ENCODE peak calls at places on chromosomes 16 and 17, in five cellular contexts. One of them, this sample, is unnamed. For H3K4me1, the result is how much of the 10 kb centered on the place peaks cover.

GRCh38 chr17:62804822-62805221 is 3.3 kb downstream of the MARCHF10 start:
- DNase-seq in tibial artery: no peak
- DNase-seq in endothelial cell of umbilical vein: peak
- DNase-seq in uterus: no peak
- DNase-seq in adipocyte: peak
- DNase-seq in this sample: peak

GRCh38 chr16:85757341-85757822 is 6.5 kb upstream of the C16orf74 start:
- DNase-seq in endothelial cell of umbilical vein: no peak
- DNase-seq in tibial artery: no peak
- DNase-seq in adipocyte: peak
- DNase-seq in uterus: no peak
- DNase-seq in this sample: no peak

GRCh38 chr16:76345093-76345735 is 68.0 kb downstream of the CNTNAP4 start:
- DNase-seq in tibial artery: peak
- DNase-seq in uterus: no peak
- DNase-seq in endothelial cell of umbilical vein: no peak
- DNase-seq in adipocyte: peak
- DNase-seq in this sample: no peak

GRCh38 chr17:16464001-16464640 is 27.9 kb downstream of the LRRC75A start:
- DNase-seq in endothelial cell of umbilical vein: no peak
- DNase-seq in adipocyte: no peak
- DNase-seq in uterus: no peak
- DNase-seq in tibial artery: no peak
- DNase-seq in this sample: no peak

GRCh38 chr16:71895679-71896385 is 501 bp downstream of the IST1 start:
- DNase-seq in uterus: no peak
- DNase-seq in tibial artery: no peak
- DNase-seq in adipocyte: peak
- DNase-seq in endothelial cell of umbilical vein: no peak
- DNase-seq in this sample: peak

GRCh38 chr17:10053976-10054551 is 144.3 kb downstream of the GAS7 start:
- DNase-seq in tibial artery: no peak
- DNase-seq in endothelial cell of umbilical vein: no peak
- DNase-seq in uterus: no peak
- DNase-seq in adipocyte: no peak
- DNase-seq in this sample: no peak

GRCh38 chr16:88539652-88540345 is 30.4 kb upstream of the ZC3H18 start:
- DNase-seq in endothelial cell of umbilical vein: no peak
- DNase-seq in adipocyte: no peak
- DNase-seq in uterus: no peak
- DNase-seq in tibial artery: no peak
- DNase-seq in this sample: no peak

GRCh38 chr16:68490829-68491575 is 42.7 kb upstream of the SMPD3 start:
- DNase-seq in uterus: no peak
- DNase-seq in tibial artery: no peak
- DNase-seq in endothelial cell of umbilical vein: no peak
- DNase-seq in adipocyte: no peak
- DNase-seq in this sample: no peak

GRCh38 chr17:35486920-35487727 is 38.6 kb upstream of the SLFN13 start:
- DNase-seq in tibial artery: no peak
- DNase-seq in adipocyte: peak
- DNase-seq in endothelial cell of umbilical vein: peak
- DNase-seq in uterus: peak
- DNase-seq in this sample: no peak

GRCh38 chr17:68719431-68719830 is 118.3 kb upstream of the FAM20A start:
- DNase-seq in endothelial cell of umbilical vein: peak
- DNase-seq in uterus: no peak
- DNase-seq in tibial artery: no peak
- DNase-seq in adipocyte: peak
- DNase-seq in this sample: no peak

GRCh38 chr17:20925091-20925490 is 117.7 kb downstream of the USP22 start:
- DNase-seq in uterus: no peak
- DNase-seq in adipocyte: peak
- DNase-seq in tibial artery: no peak
- DNase-seq in endothelial cell of umbilical vein: no peak
- DNase-seq in this sample: no peak

GRCh38 chr16:81513204-81514040 is 68.8 kb downstream of the CMIP start:
- DNase-seq in tibial artery: peak
- DNase-seq in endothelial cell of umbilical vein: peak
- DNase-seq in adipocyte: peak
- DNase-seq in uterus: peak
- DNase-seq in this sample: peak

GRCh38 chr17:44355642-44356099 is 8.0 kb downstream of the FAM171A2 start:
- DNase-seq in adipocyte: no peak
- DNase-seq in tibial artery: no peak
- DNase-seq in endothelial cell of umbilical vein: no peak
- DNase-seq in uterus: no peak
- DNase-seq in this sample: no peak

GRCh38 chr16:19168173-19169080 is at the start of gene SYT17:
- DNase-seq in tibial artery: no peak
- DNase-seq in endothelial cell of umbilical vein: no peak
- DNase-seq in uterus: no peak
- DNase-seq in adipocyte: peak
- DNase-seq in this sample: peak

GRCh38 chr16:84178892-84179611 is 7.8 kb downstream of the TAF1C start:
- DNase-seq in tibial artery: no peak
- DNase-seq in adipocyte: no peak
- DNase-seq in endothelial cell of umbilical vein: no peak
- DNase-seq in uterus: no peak
- DNase-seq in this sample: no peak

GRCh38 chr16:67161595-67162058 is 1.9 kb downstream of the FBXL8 start:
- DNase-seq in endothelial cell of umbilical vein: no peak
- DNase-seq in tibial artery: no peak
- DNase-seq in uterus: no peak
- DNase-seq in adipocyte: no peak
- DNase-seq in this sample: no peak

GRCh38 chr17:1787301-1787902 is 25.5 kb downstream of the SERPINF1 start:
- DNase-seq in adipocyte: peak
- DNase-seq in uterus: peak
- DNase-seq in tibial artery: peak
- DNase-seq in endothelial cell of umbilical vein: peak
- DNase-seq in this sample: peak

GRCh38 chr17:41894791-41895331 is 23.9 kb downstream of the ACLY start:
- DNase-seq in adipocyte: peak
- DNase-seq in endothelial cell of umbilical vein: no peak
- DNase-seq in tibial artery: no peak
- DNase-seq in uterus: peak
- DNase-seq in this sample: no peak

GRCh38 chr16:1688807-1689560 is 10.9 kb downstream of the JPT2 start:
- DNase-seq in adipocyte: no peak
- DNase-seq in tibial artery: no peak
- DNase-seq in endothelial cell of umbilical vein: no peak
- DNase-seq in uterus: no peak
- DNase-seq in this sample: peak

GRCh38 chr16:1691276-1691675 is 13.2 kb downstream of the JPT2 start:
- DNase-seq in endothelial cell of umbilical vein: no peak
- DNase-seq in adipocyte: peak
- DNase-seq in uterus: no peak
- DNase-seq in tibial artery: no peak
- DNase-seq in this sample: peak

GRCh38 chr16:1691956-1692355 is 13.9 kb downstream of the JPT2 start:
- DNase-seq in endothelial cell of umbilical vein: no peak
- DNase-seq in tibial artery: no peak
- DNase-seq in adipocyte: peak
- DNase-seq in uterus: no peak
- DNase-seq in this sample: peak

GRCh38 chr16:1689853-1690252 is 11.8 kb downstream of the JPT2 start:
- DNase-seq in endothelial cell of umbilical vein: no peak
- DNase-seq in tibial artery: no peak
- DNase-seq in adipocyte: no peak
- DNase-seq in uterus: no peak
- DNase-seq in this sample: no peak

DNA sequence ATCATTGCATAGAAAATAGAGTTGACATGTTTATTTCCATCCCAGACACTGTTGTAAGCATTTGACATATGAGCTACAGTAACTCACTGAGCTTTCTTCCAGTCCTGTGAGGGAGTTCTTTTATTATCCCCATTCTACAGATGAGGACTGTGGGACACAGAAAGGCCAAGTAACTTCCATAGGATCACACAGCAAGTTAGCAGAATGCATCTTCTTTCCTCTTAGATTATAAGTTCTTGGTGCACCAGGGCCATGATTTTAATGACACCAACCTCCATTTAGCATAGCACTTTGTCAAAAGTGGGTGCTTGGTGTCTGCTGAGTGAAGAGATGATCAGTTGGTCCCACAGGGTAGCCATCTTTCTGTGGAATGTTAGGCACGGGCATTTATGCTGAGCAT is 12.7 kb downstream of the JPT2 start:
- DNase-seq in tibial artery: no peak
- DNase-seq in adipocyte: no peak
- DNase-seq in uterus: no peak
- DNase-seq in endothelial cell of umbilical vein: no peak
- DNase-seq in this sample: no peak
- H3K4me1 ChIP-seq in tibial artery: under half
- H3K4me1 ChIP-seq in adipocyte: under half
- H3K4me1 ChIP-seq in uterus: under half
- H3K4me1 ChIP-seq in endothelial cell of umbilical vein: under half
- H3K4me1 ChIP-seq in this sample: half or more

GRCh38 chr16:61862756-61863155 is 173.5 kb downstream of the CDH8 start:
- DNase-seq in endothelial cell of umbilical vein: no peak
- DNase-seq in adipocyte: no peak
- DNase-seq in uterus: no peak
- DNase-seq in tibial artery: no peak
- DNase-seq in this sample: no peak
- H3K4me1 ChIP-seq in endothelial cell of umbilical vein: under half
- H3K4me1 ChIP-seq in adipocyte: under half
- H3K4me1 ChIP-seq in uterus: under half
- H3K4me1 ChIP-seq in tibial artery: under half
- H3K4me1 ChIP-seq in this sample: under half

DNA sequence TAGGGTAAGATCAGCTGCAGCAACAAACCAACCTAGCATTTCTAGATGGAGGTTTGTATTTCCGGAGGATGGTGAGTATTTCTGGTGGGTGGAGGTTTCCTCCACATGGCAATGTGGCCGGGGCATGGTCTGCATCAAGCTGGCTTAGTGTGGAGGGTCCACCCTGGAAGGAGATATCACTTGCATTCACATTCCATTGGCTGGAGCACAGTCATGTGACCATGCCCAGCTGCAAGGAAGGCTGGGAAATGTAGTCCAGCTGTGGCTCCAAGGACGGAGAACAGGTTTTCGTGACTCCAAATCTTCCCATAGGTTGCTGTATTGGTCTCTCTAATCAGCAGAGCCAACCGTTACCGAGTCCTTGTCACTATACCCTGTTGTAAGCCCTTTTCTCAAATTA is 68.7 kb downstream of the RAI1 start:
- DNase-seq in endothelial cell of umbilical vein: peak
- DNase-seq in adipocyte: peak
- DNase-seq in uterus: peak
- DNase-seq in tibial artery: no peak
- DNase-seq in this sample: no peak
- H3K4me1 ChIP-seq in endothelial cell of umbilical vein: under half
- H3K4me1 ChIP-seq in adipocyte: under half
- H3K4me1 ChIP-seq in uterus: under half
- H3K4me1 ChIP-seq in tibial artery: under half
- H3K4me1 ChIP-seq in this sample: under half

GRCh38 chr16:4090476-4090875 is 25.8 kb downstream of the ADCY9 start:
- DNase-seq in endothelial cell of umbilical vein: peak
- DNase-seq in adipocyte: no peak
- DNase-seq in uterus: no peak
- DNase-seq in tibial artery: peak
- DNase-seq in this sample: no peak
- H3K4me1 ChIP-seq in endothelial cell of umbilical vein: under half
- H3K4me1 ChIP-seq in adipocyte: under half
- H3K4me1 ChIP-seq in uterus: under half
- H3K4me1 ChIP-seq in tibial artery: under half
- H3K4me1 ChIP-seq in this sample: under half

GRCh38 chr16:48930951-48931553 is 321.1 kb upstream of the N4BP1 start:
- DNase-seq in tibial artery: no peak
- DNase-seq in adipocyte: no peak
- DNase-seq in endothelial cell of umbilical vein: no peak
- DNase-seq in uterus: no peak
- DNase-seq in this sample: no peak
- H3K4me1 ChIP-seq in tibial artery: under half
- H3K4me1 ChIP-seq in adipocyte: under half
- H3K4me1 ChIP-seq in endothelial cell of umbilical vein: under half
- H3K4me1 ChIP-seq in uterus: under half
- H3K4me1 ChIP-seq in this sample: under half

GRCh38 chr17:49494399-49494798 is 694 bp upstream of the NGFR start:
- DNase-seq in tibial artery: no peak
- DNase-seq in adipocyte: no peak
- DNase-seq in endothelial cell of umbilical vein: no peak
- DNase-seq in uterus: no peak
- DNase-seq in this sample: no peak
- H3K4me1 ChIP-seq in tibial artery: under half
- H3K4me1 ChIP-seq in adipocyte: under half
- H3K4me1 ChIP-seq in endothelial cell of umbilical vein: under half
- H3K4me1 ChIP-seq in uterus: under half
- H3K4me1 ChIP-seq in this sample: under half

GRCh38 chr17:38892083-38892482 is 22.2 kb downstream of the LASP1 start:
- DNase-seq in adipocyte: no peak
- DNase-seq in tibial artery: no peak
- DNase-seq in uterus: no peak
- DNase-seq in endothelial cell of umbilical vein: no peak
- DNase-seq in this sample: no peak

GRCh38 chr17:38892620-38893019 is 22.8 kb downstream of the LASP1 start:
- DNase-seq in uterus: no peak
- DNase-seq in tibial artery: no peak
- DNase-seq in endothelial cell of umbilical vein: no peak
- DNase-seq in adipocyte: no peak
- DNase-seq in this sample: no peak

GRCh38 chr17:38890410-38890746 is 20.5 kb downstream of the LASP1 start:
- DNase-seq in adipocyte: no peak
- DNase-seq in tibial artery: no peak
- DNase-seq in uterus: no peak
- DNase-seq in endothelial cell of umbilical vein: no peak
- DNase-seq in this sample: no peak

GRCh38 chr17:38889745-38890409 is 20.0 kb downstream of the LASP1 start:
- DNase-seq in endothelial cell of umbilical vein: no peak
- DNase-seq in tibial artery: no peak
- DNase-seq in adipocyte: no peak
- DNase-seq in uterus: no peak
- DNase-seq in this sample: no peak

GRCh38 chr17:38891441-38891840 is 21.6 kb downstream of the LASP1 start:
- DNase-seq in tibial artery: no peak
- DNase-seq in adipocyte: no peak
- DNase-seq in uterus: no peak
- DNase-seq in endothelial cell of umbilical vein: no peak
- DNase-seq in this sample: no peak
- H3K4me1 ChIP-seq in tibial artery: under half
- H3K4me1 ChIP-seq in adipocyte: under half
- H3K4me1 ChIP-seq in uterus: under half
- H3K4me1 ChIP-seq in endothelial cell of umbilical vein: under half
- H3K4me1 ChIP-seq in this sample: under half

GRCh38 chr16:17387226-17387625 is 83.5 kb downstream of the XYLT1 start:
- DNase-seq in adipocyte: no peak
- DNase-seq in uterus: no peak
- DNase-seq in endothelial cell of umbilical vein: no peak
- DNase-seq in tibial artery: no peak
- DNase-seq in this sample: no peak
- H3K4me1 ChIP-seq in adipocyte: under half
- H3K4me1 ChIP-seq in uterus: under half
- H3K4me1 ChIP-seq in endothelial cell of umbilical vein: under half
- H3K4me1 ChIP-seq in tibial artery: under half
- H3K4me1 ChIP-seq in this sample: under half

GRCh38 chr17:40315678-40316570 is 6.9 kb downstream of the RARA start:
- DNase-seq in endothelial cell of umbilical vein: no peak
- DNase-seq in tibial artery: peak
- DNase-seq in uterus: peak
- DNase-seq in adipocyte: no peak
- DNase-seq in this sample: no peak
- H3K4me1 ChIP-seq in endothelial cell of umbilical vein: half or more
- H3K4me1 ChIP-seq in tibial artery: under half
- H3K4me1 ChIP-seq in uterus: under half
- H3K4me1 ChIP-seq in adipocyte: half or more
- H3K4me1 ChIP-seq in this sample: half or more

GRCh38 chr17:75846701-75847594 is 2.7 kb upstream of the UNC13D start:
- DNase-seq in tibial artery: no peak
- DNase-seq in endothelial cell of umbilical vein: no peak
- DNase-seq in adipocyte: no peak
- DNase-seq in uterus: no peak
- DNase-seq in this sample: peak
- H3K4me1 ChIP-seq in tibial artery: under half
- H3K4me1 ChIP-seq in endothelial cell of umbilical vein: under half
- H3K4me1 ChIP-seq in adipocyte: under half
- H3K4me1 ChIP-seq in uterus: under half
- H3K4me1 ChIP-seq in this sample: under half

This sample was measured in SJSA1.